ENCODE peak calls at places on chromosomes 2 and 18, in six cellular contexts. A, Q, P, C, N and Z are unnamed samples.

GRCh38 chr2:48423376-48423775 is 106.6 kb upstream of the STON1 start:
- DNase-seq in C (peak; percentile 52), A (peak; percentile 93), N (peak; percentile 95), Q (peak; percentile 76), P (no peak), Z (peak; percentile 56)

GRCh38 chr2:216144857-216145256 is 35.7 kb downstream of the XRCC5 start:
- DNase-seq in P (no peak), N (no peak), A (no peak), C (no peak), Q (no peak), Z (no peak)

GRCh38 chr2:73249636-73250035 is 15.5 kb downstream of the CCT7 start:
- DNase-seq in A (no peak), Q (no peak), C (no peak), N (no peak), P (peak; percentile 47), Z (no peak)

GRCh38 chr2:10016001-10016801 is 27.1 kb upstream of the KLF11 start:
- DNase-seq in P (no peak), Q (no peak), A (no peak), N (no peak), C (no peak), Z (no peak)

GRCh38 chr2:6082619-6083018 is 390.4 kb downstream of the SOX11 start:
- DNase-seq in P (no peak), A (no peak), Q (no peak), C (no peak), N (no peak), Z (no peak)

GRCh38 chr2:172128484-172128883 is 25.8 kb upstream of the DLX2 start:
- DNase-seq in A (peak; percentile 71), Q (no peak), N (peak; percentile 78), P (no peak), C (no peak), Z (peak; percentile 15)

GRCh38 chr18:62881509-62882016 is 166.2 kb downstream of the PHLPP1 start:
- DNase-seq in Q (peak; percentile 93), C (peak; percentile 83), A (peak; percentile 88), P (no peak), N (peak; percentile 91), Z (peak; percentile 94)

GRCh38 chr2:52974127-52974526 is 793.5 kb upstream of the CHAC2 start:
- DNase-seq in Q (no peak), A (no peak), N (no peak), P (no peak), C (no peak), Z (no peak)

GRCh38 chr2:2175381-2176090 is 155.5 kb downstream of the MYT1L start:
- DNase-seq in N (no peak), P (no peak), A (no peak), C (no peak), Q (no peak), Z (no peak)

GRCh38 chr18:32454667-32455066 is 16.0 kb downstream of the GAREM1 start:
- DNase-seq in C (no peak), Q (no peak), P (no peak), N (peak; percentile 13), A (peak; percentile 14), Z (peak; percentile 32)

GRCh38 chr18:75916641-75916982 is 489.1 kb upstream of the SMIM21 start:
- DNase-seq in C (no peak), Q (no peak), N (no peak), A (no peak), P (peak; percentile 67), Z (no peak)

DNA sequence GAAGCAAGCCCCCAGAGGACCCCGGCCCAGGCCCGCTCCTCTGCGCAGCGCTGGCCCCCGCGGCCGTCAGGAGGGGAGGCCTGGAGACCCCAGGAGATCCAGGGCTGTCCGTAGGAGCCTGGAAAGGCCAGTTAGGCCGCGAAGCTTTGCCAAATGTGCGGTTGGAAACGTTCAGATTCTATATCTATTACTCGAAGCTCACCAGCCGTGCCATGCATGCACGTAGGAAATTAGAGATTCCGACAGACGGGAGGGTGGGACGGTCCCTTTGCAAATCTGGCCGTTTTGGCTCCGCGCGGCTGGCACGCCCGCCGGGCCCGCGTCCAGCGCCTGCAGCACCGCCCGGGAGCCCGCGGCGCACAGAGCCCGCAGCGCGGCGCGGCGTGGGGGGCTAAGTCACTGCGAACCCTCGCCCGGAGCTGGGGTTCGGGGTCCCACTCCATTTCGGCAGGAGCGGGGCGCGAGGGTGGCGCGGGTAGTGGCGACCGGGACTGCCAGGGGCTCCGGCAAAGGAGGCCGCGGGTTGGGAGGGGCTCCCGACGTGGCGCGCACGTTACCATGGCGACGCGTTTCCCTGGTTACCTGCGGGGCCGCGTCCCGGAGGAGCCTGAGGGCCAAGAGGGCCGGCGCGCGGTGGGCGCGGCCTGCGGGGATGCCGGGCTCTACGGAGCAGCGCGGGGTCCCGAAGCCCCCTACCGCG is 488.6 kb upstream of the SMIM21 start:
- DNase-seq in N (no peak), Q (no peak), C (no peak), A (no peak), P (peak; percentile 68), Z (peak; percentile 8)
- H3K4me3 ChIP-seq in N (no peak overlapping the region), Q (peak overlapping the region; percentile 44), C (peak overlapping the region; percentile 6), A (no peak overlapping the region), P (no peak overlapping the region), Z (no peak overlapping the region)

GRCh38 chr2:106030287-106031268 is 163.5 kb downstream of the UXS1 start:
- DNase-seq in Q (peak; percentile 32), P (no peak), A (peak; percentile 72), N (peak; percentile 55), C (peak; percentile 78), Z (peak; percentile 96)
- TF ChIP-seq CTCF in Q (no peak), P (no peak), A (no peak), N (no peak), C (no peak), Z (no peak)

GRCh38 chr18:11906181-11906580 is 1.9 kb downstream of the MPPE1 start:
- DNase-seq in Q (no peak), P (no peak), N (no peak), A (no peak), C (no peak), Z (no peak)

GRCh38 chr18:11906926-11907874 is 917 bp downstream of the MPPE1 start:
- DNase-seq in C (no peak), A (no peak), Q (no peak), P (no peak), N (no peak), Z (no peak)

GRCh38 chr18:11908182-11909080 is at the start of gene MPPE1:
- DNase-seq in N (peak; percentile 60), A (peak; percentile 88), Q (peak; percentile 65), C (peak; percentile 87), P (peak; percentile 94), Z (peak; percentile 86)

GRCh38 chr18:11909081-11909410 is 929 bp upstream of the MPPE1 start:
- DNase-seq in A (no peak), P (no peak), N (no peak), Q (no peak), C (no peak), Z (no peak)

DNA sequence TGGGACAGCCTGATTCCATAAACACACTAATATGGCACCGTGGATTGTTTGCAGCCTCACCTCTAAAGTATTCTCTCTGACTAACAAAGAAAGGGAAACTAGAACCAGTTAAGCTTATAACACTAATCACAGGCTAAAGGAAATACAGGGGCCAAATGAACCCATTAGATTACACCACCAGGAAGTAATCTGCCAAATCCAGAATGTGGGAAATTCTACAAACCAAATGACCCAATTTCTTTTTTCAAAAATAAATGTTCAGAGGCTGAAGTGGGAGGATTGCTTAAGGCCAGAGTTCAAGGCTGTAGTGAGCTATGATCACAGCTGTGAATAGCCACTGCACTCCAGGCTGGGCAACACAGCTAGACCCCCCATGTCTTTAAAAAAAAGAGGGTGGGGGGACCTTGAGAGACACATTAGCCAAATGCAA is 1.5 kb upstream of the MPPE1 start:
- DNase-seq in N (peak; percentile 83), C (peak; percentile 45), Q (no peak), A (peak; percentile 83), P (no peak), Z (peak; percentile 45)
- H3K4me3 ChIP-seq in N (peak overlapping the region; percentile 61), C (no peak overlapping the region), Q (no peak overlapping the region), A (no peak overlapping the region), P (no peak overlapping the region), Z (no peak overlapping the region)

GRCh38 chr2:206250041-206250897 is 24.2 kb upstream of the ZDBF2 start:
- DNase-seq in N (no peak), Q (no peak), A (peak; percentile 24), C (no peak), P (no peak), Z (peak; percentile 34)
- TF ChIP-seq CTCF in N (no peak), Q (peak; percentile 36), A (peak; percentile 17), C (no peak), P (no peak), Z (no peak)